ENCODE peak calls at places on chromosomes 16 and 17, in six cellular contexts. S is CD8-positive, alpha-beta memory T cell; U is pancreas; I is psoas muscle; D is uterus; Z is PC-9. T is an unnamed sample.

GRCh38 chr17:39054111-39054645 is 87.0 kb upstream of the FBXO47 start:
- DNase-seq in S (no peak), U (no peak), I (no peak), D (no peak), Z (no peak), T (no peak)

GRCh38 chr16:14003119-14003570 is 68.0 kb upstream of the MRTFB start:
- DNase-seq in S (no peak), U (no peak), I (peak), D (peak), Z (peak), T (no peak)

GRCh38 chr16:24537474-24538337 is 1.7 kb upstream of the RBBP6 start:
- DNase-seq in S (no peak), U (no peak), I (no peak), D (no peak), Z (no peak), T (no peak)

GRCh38 chr16:1300664-1301476 is 8.6 kb upstream of the UBE2I start:
- DNase-seq in S (peak), U (peak), I (peak), D (peak), Z (no peak), T (no peak)

GRCh38 chr17:49918591-49918990 is 50.4 kb upstream of the DLX4 start:
- DNase-seq in S (no peak), U (no peak), I (no peak), D (no peak), Z (no peak), T (no peak)

GRCh38 chr17:73575470-73576235 is 68.6 kb downstream of the SDK2 start:
- DNase-seq in S (no peak), U (no peak), I (no peak), D (no peak), Z (no peak), T (no peak)

GRCh38 chr17:64520359-64520758 is 13.6 kb downstream of the CEP95 start:
- DNase-seq in S (no peak), U (no peak), I (no peak), D (no peak), Z (no peak), T (no peak)

GRCh38 chr16:74868501-74868900 is 93.9 kb upstream of the FA2H start:
- DNase-seq in S (no peak), U (no peak), I (no peak), D (no peak), Z (no peak), T (no peak)

GRCh38 chr16:1435921-1436697 is 5.2 kb downstream of the PERCC1 start:
- DNase-seq in S (no peak), U (no peak), I (no peak), D (no peak), Z (no peak), T (no peak)

GRCh38 chr16:80751167-80751566 is 53.2 kb downstream of the CDYL2 start:
- DNase-seq in S (no peak), U (no peak), I (no peak), D (no peak), Z (no peak), T (no peak)

GRCh38 chr17:63751806-63752205 is 10.2 kb upstream of the STRADA start:
- DNase-seq in S (no peak), U (no peak), I (no peak), D (no peak), Z (no peak), T (no peak)

GRCh38 chr16:58614212-58614611 is 15.4 kb downstream of the CNOT1 start:
- DNase-seq in S (no peak), U (no peak), I (no peak), D (no peak), Z (no peak), T (no peak)

GRCh38 chr17:7436556-7437368 is 1.5 kb downstream of the TMEM102 start:
- DNase-seq in S (peak), U (peak), I (peak), D (peak), Z (peak), T (no peak)

GRCh38 chr16:66534376-66534799 is 15.5 kb downstream of the TK2 start:
- DNase-seq in S (no peak), U (no peak), I (no peak), D (no peak), Z (no peak), T (no peak)

GRCh38 chr16:4327386-4327781 is 11.5 kb downstream of the GLIS2 start:
- DNase-seq in S (no peak), U (peak), I (no peak), D (no peak), Z (no peak), T (no peak)

GRCh38 chr17:57021226-57021940 is 43.5 kb downstream of the SCPEP1 start:
- DNase-seq in S (no peak), U (peak), I (no peak), D (no peak), Z (peak), T (no peak)

GRCh38 chr17:69450857-69451410 is 36.4 kb downstream of the MAP2K6 start:
- DNase-seq in S (no peak), U (no peak), I (no peak), D (no peak), Z (no peak), T (no peak)

GRCh38 chr17:17587614-17588336 is 3.7 kb downstream of the PEMT start:
- DNase-seq in S (no peak), U (no peak), I (no peak), D (no peak), Z (no peak), T (no peak)

GRCh38 chr16:19502395-19503131 is 19.3 kb downstream of the GDE1 start:
- DNase-seq in S (peak), U (peak), I (peak), D (peak), Z (peak), T (peak)

GRCh38 chr16:75789237-75789636 is 62.9 kb upstream of the CPHXL start:
- DNase-seq in S (no peak), U (no peak), I (no peak), D (no peak), Z (peak), T (no peak)

GRCh38 chr17:64326420-64327054 is 63.5 kb upstream of the TEX2 start:
- DNase-seq in S (no peak), U (no peak), I (peak), D (peak), Z (peak), T (no peak)

GRCh38 chr17:7767425-7768021 is 50.0 kb downstream of the DNAH2 start:
- DNase-seq in S (no peak), U (no peak), I (no peak), D (no peak), Z (peak), T (no peak)

GRCh38 chr17:63480826-63481487 is 4.1 kb downstream of the ACE start:
- DNase-seq in S (no peak), U (no peak), I (no peak), D (no peak), Z (no peak), T (no peak)

GRCh38 chr16:4317471-4318170 is 1.8 kb downstream of the GLIS2 start:
- DNase-seq in S (no peak), U (peak), I (peak), D (peak), Z (peak), T (no peak)

GRCh38 chr17:63697341-63698286 is 2.3 kb downstream of the LIMD2 start:
- DNase-seq in S (peak), U (peak), I (peak), D (no peak), Z (no peak), T (no peak)

GRCh38 chr16:29146266-29146665 is 161.4 kb downstream of the LAT start:
- DNase-seq in S (no peak), U (no peak), I (no peak), D (no peak), Z (no peak), T (no peak)

GRCh38 chr17:74738051-74738996 is 1.3 kb downstream of the RAB37 start:
- DNase-seq in S (peak), U (no peak), I (peak), D (no peak), Z (no peak), T (no peak)

GRCh38 chr16:74844041-74844826 is 69.6 kb upstream of the FA2H start:
- DNase-seq in S (no peak), U (no peak), I (no peak), D (no peak), Z (no peak), T (no peak)

GRCh38 chr17:78532922-78533640 is 44.1 kb downstream of the DNAH17 start:
- DNase-seq in S (no peak), U (no peak), I (no peak), D (no peak), Z (peak), T (no peak)

GRCh38 chr17:55285340-55286301 is 20.9 kb downstream of the HLF start:
- DNase-seq in S (no peak), U (peak), I (peak), D (peak), Z (no peak), T (peak)

GRCh38 chr16:75305364-75306101 is 54.1 kb upstream of the BCAR1 start:
- DNase-seq in S (no peak), U (peak), I (peak), D (peak), Z (peak), T (no peak)

GRCh38 chr17:70989301-70989700 is 820.0 kb downstream of the KCNJ2 start:
- DNase-seq in S (no peak), U (no peak), I (no peak), D (no peak), Z (no peak), T (no peak)

GRCh38 chr17:63701477-63702222 is 1.7 kb upstream of the LIMD2 start:
- DNase-seq in S (peak), U (no peak), I (no peak), D (no peak), Z (no peak), T (no peak)

GRCh38 chr16:3642397-3643094 is 11.9 kb upstream of the DNASE1 start:
- DNase-seq in S (no peak), U (no peak), I (no peak), D (no peak), Z (peak), T (no peak)

DNA sequence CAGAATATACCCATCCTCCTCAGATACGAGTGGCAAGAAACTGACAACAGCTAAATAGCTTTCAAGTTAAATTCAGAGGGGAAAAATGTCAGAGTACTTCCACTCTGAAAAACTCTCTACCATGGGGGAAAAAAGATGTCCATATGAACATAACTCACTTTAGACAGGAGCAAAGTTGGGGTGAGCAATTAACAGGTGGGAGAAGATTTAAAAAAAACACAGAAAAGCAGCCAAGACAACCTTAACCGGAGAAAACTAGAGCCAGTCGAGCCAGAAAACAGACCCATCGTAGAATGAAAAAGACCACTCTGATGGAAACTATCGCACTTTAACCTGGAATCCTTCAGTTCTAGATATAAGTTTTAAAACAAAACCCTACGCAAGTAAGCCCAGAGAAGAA is 833 bp downstream of the TERF2 start:
- DNase-seq in S (no peak), U (no peak), I (no peak), D (no peak), Z (no peak), T (no peak)
- H3K27ac ChIP-seq in S (peak), U (peak), I (peak), D (peak), Z (peak), T (peak)

GRCh38 chr16:15425861-15426260 is 8.5 kb upstream of the BMERB1 start:
- DNase-seq in S (no peak), U (no peak), I (no peak), D (no peak), Z (no peak), T (no peak)

GRCh38 chr16:15422222-15422621 is 12.2 kb upstream of the BMERB1 start:
- DNase-seq in S (no peak), U (peak), I (no peak), D (no peak), Z (no peak), T (no peak)

DNA sequence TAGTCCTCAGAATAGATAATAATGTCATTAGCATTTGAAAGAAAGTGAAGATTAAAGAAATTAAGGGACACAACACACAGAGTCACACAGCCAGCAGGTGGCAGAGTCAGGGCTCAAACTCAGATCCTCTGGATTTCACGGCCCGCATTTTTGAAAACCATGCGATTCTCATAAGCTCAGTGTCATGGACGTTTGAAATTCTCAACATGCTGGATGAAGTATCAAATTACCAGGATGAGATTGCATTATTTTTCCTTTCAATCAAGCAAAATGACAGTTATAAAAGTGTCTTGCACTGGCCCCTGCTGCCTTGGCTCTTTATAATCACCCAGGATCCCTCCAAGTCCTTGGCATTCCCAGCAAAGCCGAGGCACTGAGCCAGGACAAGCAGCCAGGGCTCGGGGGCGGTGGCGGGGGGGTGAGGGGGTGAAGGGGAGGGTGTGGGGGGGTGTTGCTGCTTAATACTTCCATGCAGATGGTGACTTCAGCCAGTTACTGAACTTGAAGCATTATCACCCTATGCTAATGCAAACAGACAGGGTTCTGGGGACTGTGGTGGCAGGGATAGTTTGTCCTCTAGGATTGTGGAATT is 6.6 kb upstream of the BMERB1 start:
- DNase-seq in S (peak), U (peak), I (peak), D (peak), Z (no peak), T (no peak)
- H3K4me3 ChIP-seq in S (no peak), U (no peak), I (peak), D (no peak), Z (no peak), T (peak)

DNA sequence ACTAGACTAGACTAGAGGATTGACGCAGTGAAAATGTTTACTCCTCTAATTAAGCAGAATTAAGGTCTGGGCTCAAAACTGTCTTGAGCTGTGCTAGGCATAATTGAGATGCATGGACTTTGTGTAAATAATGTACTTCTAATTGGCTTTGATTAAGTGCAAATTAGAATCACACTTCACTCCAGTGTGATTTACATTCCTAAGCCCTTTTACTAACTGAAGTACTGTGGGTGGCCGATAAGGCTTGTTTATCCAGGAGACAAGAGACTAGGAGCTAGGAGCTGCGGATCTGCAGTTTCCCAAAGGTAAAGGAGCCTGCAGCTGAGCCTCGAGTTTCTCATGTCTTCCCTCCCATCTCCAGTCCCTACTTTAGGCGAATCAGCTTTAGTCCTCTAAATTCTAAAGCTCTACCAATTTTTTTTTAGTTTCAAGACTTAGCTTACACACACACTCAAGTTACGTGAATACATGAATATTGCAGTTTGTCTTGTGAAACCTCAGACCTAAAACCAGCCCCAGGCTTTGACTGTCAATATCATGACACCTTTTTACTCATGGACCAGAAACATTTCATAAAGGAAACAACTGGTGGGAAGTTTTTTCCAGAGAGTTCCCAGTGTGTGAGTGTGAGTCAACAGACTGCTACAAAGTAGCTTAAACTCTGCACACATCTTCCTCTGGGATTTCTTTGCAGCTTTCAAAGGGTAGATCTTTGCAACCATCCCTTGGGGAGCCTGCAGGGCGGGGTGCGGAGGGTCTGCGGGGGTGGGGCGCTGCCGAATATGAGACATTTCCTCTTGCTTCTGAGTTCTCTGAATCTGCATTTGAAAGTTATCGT is 113.9 kb upstream of the TBX2 start:
- DNase-seq in S (no peak), U (no peak), I (no peak), D (no peak), Z (no peak), T (no peak)
- H3K27ac ChIP-seq in S (no peak), U (no peak), I (no peak), D (peak), Z (no peak), T (no peak)

GRCh38 chr17:16418684-16419066 is 3.3 kb downstream of the TRPV2 start:
- DNase-seq in S (no peak), U (no peak), I (no peak), D (no peak), Z (no peak), T (no peak)

GRCh38 chr17:16417399-16417798 is 2.0 kb downstream of the TRPV2 start:
- DNase-seq in S (no peak), U (no peak), I (peak), D (no peak), Z (no peak), T (no peak)

GRCh38 chr17:16417896-16418683 is 2.7 kb downstream of the TRPV2 start:
- DNase-seq in S (no peak), U (no peak), I (peak), D (no peak), Z (peak), T (no peak)

GRCh38 chr17:16419929-16420271 is 4.5 kb downstream of the TRPV2 start:
- DNase-seq in S (peak), U (no peak), I (no peak), D (no peak), Z (peak), T (no peak)

GRCh38 chr17:16419074-16419928 is 3.9 kb downstream of the TRPV2 start:
- DNase-seq in S (peak), U (no peak), I (peak), D (no peak), Z (peak), T (no peak)
- H3K4me3 ChIP-seq in S (peak), U (no peak), I (no peak), D (no peak), Z (peak), T (no peak)

GRCh38 chr17:45096926-45097325 is 35.4 kb downstream of the PLCD3 start:
- DNase-seq in S (no peak), U (no peak), I (no peak), D (no peak), Z (no peak), T (no peak)
- H3K27ac ChIP-seq in S (no peak), U (no peak), I (peak), D (no peak), Z (no peak), T (peak)

DNA sequence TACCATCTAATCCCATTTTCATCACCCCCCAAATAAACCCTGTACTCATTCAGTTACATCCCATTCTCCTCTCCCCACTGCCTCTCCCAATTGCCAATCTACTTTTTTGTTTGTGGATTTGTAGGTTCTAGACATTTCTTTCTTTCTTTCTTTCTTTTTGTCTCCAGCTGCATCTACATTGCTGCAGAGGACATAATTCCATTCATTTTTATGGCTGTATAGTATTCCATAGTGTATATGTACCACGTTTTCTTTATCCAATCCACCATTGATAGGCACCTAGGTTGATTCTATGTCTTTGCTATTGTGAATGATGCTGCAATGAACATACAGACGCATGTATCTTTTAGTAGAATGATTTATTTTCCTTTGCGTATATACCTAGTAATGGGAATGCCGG is 6.3 kb upstream of the CRYM start:
- DNase-seq in S (no peak), U (no peak), I (no peak), D (no peak), Z (no peak), T (no peak)
- H3K4me3 ChIP-seq in S (no peak), U (no peak), I (peak), D (no peak), Z (no peak), T (no peak)

GRCh38 chr17:48016112-48016511 is 21.5 kb downstream of the COPZ2 start:
- DNase-seq in S (no peak), U (no peak), I (no peak), D (no peak), Z (peak), T (no peak)
- H3K27ac ChIP-seq in S (no peak), U (no peak), I (no peak), D (no peak), Z (no peak), T (no peak)

DNA sequence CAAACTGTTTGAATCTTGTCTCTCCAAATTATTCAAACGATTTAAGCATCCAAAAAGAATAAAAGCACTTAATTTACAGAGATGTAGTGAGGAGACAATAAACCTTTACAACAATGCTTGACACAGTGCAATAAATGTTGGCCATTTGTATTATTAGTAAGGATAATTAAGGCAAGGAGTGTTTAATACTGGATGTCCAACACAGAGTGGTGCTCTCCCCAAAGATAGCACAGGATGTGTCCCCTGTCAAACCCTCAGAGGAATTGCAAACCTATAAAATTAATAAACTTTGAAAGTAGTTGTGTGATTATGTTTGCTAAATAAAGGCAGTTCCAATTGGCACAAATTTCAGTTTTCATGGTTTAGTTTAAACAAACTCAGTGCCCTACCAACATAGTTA is 253.0 kb upstream of the AXIN2 start:
- DNase-seq in S (no peak), U (no peak), I (no peak), D (no peak), Z (no peak), T (no peak)
- H3K4me3 ChIP-seq in S (no peak), U (no peak), I (no peak), D (no peak), Z (no peak), T (no peak)